ENCODE peak calls at places on chromosomes 2 and 18, in five cellular contexts. I, L, C, B and G are unnamed samples.

GRCh38 chr2:64652231-64653173 is 1.2 kb downstream of the SERTAD2 start:
- DNase-seq in I (no peak), L (no peak), C (peak; percentile 60), B (no peak), G (peak; percentile 59)

GRCh38 chr2:174577967-174578589 is 19.5 kb downstream of the WIPF1 start:
- DNase-seq in I (no peak), L (no peak), C (no peak), B (no peak), G (no peak)

GRCh38 chr2:145846986-145847385 is 1327.1 kb upstream of the ZEB2 start:
- DNase-seq in I (no peak), L (no peak), C (no peak), B (no peak), G (no peak)

GRCh38 chr2:149733936-149734685 is 146.5 kb upstream of the MMADHC start:
- DNase-seq in I (no peak), L (no peak), C (no peak), B (no peak), G (no peak)

GRCh38 chr18:28175930-28176673 is 828 bp downstream of the CDH2 start:
- DNase-seq in I (no peak), L (no peak), C (no peak), B (no peak), G (no peak)

GRCh38 chr2:101125799-101126198 is 25.4 kb downstream of the TBC1D8 start:
- DNase-seq in I (no peak), L (no peak), C (no peak), B (no peak), G (no peak)

GRCh38 chr18:7789853-7790552 is 222.9 kb downstream of the PTPRM start:
- DNase-seq in I (no peak), L (no peak), C (no peak), B (peak; percentile 29), G (no peak)

GRCh38 chr2:231717281-231718180 is 9.2 kb downstream of the PTMA start:
- DNase-seq in I (no peak), L (peak; percentile 86), C (peak; percentile 68), B (no peak), G (no peak)

GRCh38 chr2:230067990-230068657 is 600 bp downstream of the SLC16A14 start:
- DNase-seq in I (peak; percentile 52), L (peak; percentile 25), C (no peak), B (no peak), G (peak; percentile 53)

GRCh38 chr2:108593547-108594098 is 59.4 kb downstream of the LIMS1 start:
- DNase-seq in I (no peak), L (no peak), C (no peak), B (no peak), G (no peak)

GRCh38 chr2:101150306-101151140 is 659 bp downstream of the TBC1D8 start:
- DNase-seq in I (peak; percentile 61), L (no peak), C (no peak), B (no peak), G (peak; percentile 45)

GRCh38 chr2:52135235-52135634 is 1103.3 kb upstream of the NRXN1 start:
- DNase-seq in I (no peak), L (peak; percentile 21), C (no peak), B (no peak), G (no peak)

GRCh38 chr2:236348976-236349375 is 84.8 kb upstream of the ASB18 start:
- DNase-seq in I (no peak), L (no peak), C (no peak), B (no peak), G (no peak)

GRCh38 chr2:71756280-71756906 is 303.0 kb downstream of the DYSF start:
- DNase-seq in I (no peak), L (no peak), C (no peak), B (no peak), G (no peak)

GRCh38 chr2:46939596-46940359 is 24.2 kb upstream of the MCFD2 start:
- DNase-seq in I (no peak), L (no peak), C (no peak), B (no peak), G (no peak)

GRCh38 chr2:227534714-227535113 is 62.8 kb downstream of the AGFG1 start:
- DNase-seq in I (no peak), L (no peak), C (no peak), B (no peak), G (no peak)

GRCh38 chr2:20457027-20457426 is 10.2 kb downstream of the RHOB start:
- DNase-seq in I (no peak), L (no peak), C (no peak), B (no peak), G (no peak)

GRCh38 chr2:112941753-112942653 is 31.0 kb downstream of the IL37 start:
- DNase-seq in I (peak; percentile 37), L (peak; percentile 34), C (peak; percentile 70), B (peak; percentile 68), G (peak; percentile 85)

GRCh38 chr2:106107509-106108131 is 86.5 kb downstream of the UXS1 start:
- DNase-seq in I (no peak), L (no peak), C (no peak), B (no peak), G (no peak)

GRCh38 chr2:45542013-45542412 is 69.1 kb downstream of the SRBD1 start:
- DNase-seq in I (no peak), L (no peak), C (no peak), B (no peak), G (no peak)

GRCh38 chr2:205769494-205769848 is 87.2 kb downstream of the NRP2 start:
- DNase-seq in I (no peak), L (no peak), C (no peak), B (no peak), G (no peak)

GRCh38 chr2:239295377-239296019 is 105.3 kb downstream of the HDAC4 start:
- DNase-seq in I (no peak), L (no peak), C (no peak), B (no peak), G (no peak)

GRCh38 chr2:219551412-219551811 is 7.6 kb downstream of the TMEM198 start:
- DNase-seq in I (no peak), L (no peak), C (peak; percentile 60), B (no peak), G (no peak)

GRCh38 chr2:204632410-204632809 is 87.1 kb downstream of the PARD3B start:
- DNase-seq in I (no peak), L (no peak), C (no peak), B (no peak), G (no peak)

GRCh38 chr2:174003635-174004310 is 38.6 kb upstream of the SP3 start:
- DNase-seq in I (no peak), L (no peak), C (peak; percentile 29), B (no peak), G (no peak)

GRCh38 chr18:2337552-2338141 is 233.7 kb downstream of the METTL4 start:
- DNase-seq in I (peak; percentile 9), L (peak; percentile 6), C (peak; percentile 30), B (no peak), G (peak; percentile 19)

GRCh38 chr2:206642075-206643025 is at the start of gene FAM237A:
- DNase-seq in I (peak; percentile 13), L (peak; percentile 1), C (peak; percentile 32), B (peak; percentile 33), G (no peak)

GRCh38 chr2:131037398-131038257 is 55.6 kb downstream of the FAM168B start:
- DNase-seq in I (no peak), L (no peak), C (peak; percentile 37), B (no peak), G (no peak)

GRCh38 chr2:151193576-151193975 is 68.1 kb downstream of the RBM43 start:
- DNase-seq in I (no peak), L (no peak), C (no peak), B (no peak), G (no peak)

GRCh38 chr2:238169708-238170251 is 11.0 kb downstream of the ERFE start:
- DNase-seq in I (no peak), L (no peak), C (no peak), B (no peak), G (no peak)
- TF ChIP-seq POLR2AphosphoS5 in I (no peak), L (no peak), C (no peak), B (no peak), G (no peak)

DNA sequence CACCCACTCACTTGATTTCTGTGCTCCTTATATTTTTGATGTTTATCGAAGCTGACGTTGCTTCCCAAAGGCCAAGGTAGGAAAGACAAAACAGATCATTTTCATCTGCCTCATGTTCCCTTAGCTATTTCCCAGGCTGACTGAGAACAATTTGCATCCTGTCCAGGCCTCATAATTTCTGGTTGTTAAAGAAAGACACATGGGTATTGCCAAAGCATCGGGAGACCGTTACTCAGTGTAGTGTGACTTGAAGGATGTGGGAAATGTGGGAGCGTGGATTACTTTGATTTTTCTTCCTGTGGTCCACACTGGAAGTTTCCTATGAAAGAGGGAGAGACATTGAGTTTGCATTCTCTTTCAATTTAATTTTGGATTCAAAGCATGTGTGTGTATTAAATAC is 204.6 kb downstream of the TRIB2 start:
- DNase-seq in I (no peak), L (no peak), C (no peak), B (no peak), G (no peak)
- TF ChIP-seq POLR2AphosphoS5 in I (no peak), L (no peak), C (no peak), B (no peak), G (peak; percentile 16)

GRCh38 chr2:96839288-96839874 is 4.4 kb downstream of the ANKRD23 start:
- DNase-seq in I (peak; percentile 46), L (peak; percentile 82), C (no peak), B (no peak), G (peak; percentile 85)

GRCh38 chr2:96842600-96842999 is 1.2 kb downstream of the ANKRD23 start:
- DNase-seq in I (no peak), L (no peak), C (no peak), B (no peak), G (no peak)

GRCh38 chr2:96838345-96839287 is 5.2 kb downstream of the ANKRD23 start:
- DNase-seq in I (no peak), L (no peak), C (no peak), B (no peak), G (no peak)

GRCh38 chr2:96841707-96842495 is 1.9 kb downstream of the ANKRD23 start:
- DNase-seq in I (no peak), L (no peak), C (no peak), B (no peak), G (no peak)

DNA sequence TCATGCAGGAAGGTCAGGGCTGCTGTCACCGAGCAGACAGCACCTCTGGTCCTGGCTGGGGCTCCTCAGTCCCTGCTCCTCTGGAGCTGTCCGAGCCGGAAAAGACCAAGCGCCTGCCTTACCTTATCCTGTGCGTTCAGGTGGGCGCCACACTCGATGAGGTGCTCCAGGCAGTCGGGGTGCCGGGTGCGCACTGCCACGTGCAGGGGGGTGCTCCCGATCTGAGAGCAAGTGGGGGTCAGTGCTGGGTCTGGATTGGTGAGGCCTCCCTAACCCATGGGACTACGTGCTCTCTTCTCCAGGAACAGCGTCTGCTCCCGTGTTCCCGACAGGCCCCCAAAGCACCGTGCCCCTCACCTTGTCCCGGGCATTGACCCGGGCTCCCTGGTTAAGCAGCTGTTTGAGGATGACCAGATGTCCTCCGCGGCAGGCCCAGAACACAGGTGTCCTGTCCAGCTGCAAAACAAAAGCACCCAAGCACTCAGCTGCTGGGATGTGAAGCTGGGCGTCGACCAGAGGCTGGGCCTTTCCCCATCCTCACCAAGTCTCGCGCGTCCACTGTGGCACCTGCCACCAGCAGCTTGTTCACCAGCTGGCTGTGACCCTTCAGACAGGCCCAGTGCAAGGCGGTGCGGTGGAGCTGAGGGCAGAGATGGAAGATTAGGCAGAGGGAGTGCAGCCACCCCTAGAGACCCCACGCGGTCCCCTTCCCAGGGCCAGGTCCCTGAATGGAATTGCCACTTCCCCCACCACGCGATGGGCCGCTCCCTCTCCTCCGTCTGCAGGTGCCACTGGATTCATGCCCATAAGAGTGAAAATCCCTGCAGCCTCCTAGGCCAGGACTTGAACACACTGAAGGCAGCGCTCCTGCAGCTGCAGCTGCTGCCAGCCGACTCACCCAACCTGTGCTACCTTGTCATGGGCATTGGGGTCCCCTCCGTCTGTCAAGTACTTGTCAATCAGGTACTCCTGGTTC is 3.7 kb downstream of the ANKRD23 start:
- DNase-seq in I (no peak), L (no peak), C (no peak), B (no peak), G (no peak)
- TF ChIP-seq POLR2AphosphoS5 in I (no peak), L (no peak), C (no peak), B (no peak), G (no peak)

GRCh38 chr2:172102858-172103359 is at the start of gene DLX2:
- DNase-seq in I (peak; percentile 74), L (peak; percentile 86), C (peak; percentile 97), B (peak; percentile 86), G (peak; percentile 86)
- TF ChIP-seq POLR2AphosphoS5 in I (no peak), L (no peak), C (peak; percentile 28), B (no peak), G (peak; percentile 33)